ENCODE peak calls at places on chromosomes 11 and 22, in nine cellular contexts. D, O, A, C, G, E, B, M and H are unnamed samples.

GRCh38 chr22:37496651-37497599 is 10.7 kb upstream of the MFNG start:
- DNase-seq in D (no peak), O (no peak), A (no peak), C (no peak), G (no peak), E (no peak), B (no peak), M (no peak), H (no peak)

GRCh38 chr22:48257690-48258065 is 1495.2 kb downstream of the TBC1D22A start:
- DNase-seq in D (no peak), O (no peak), A (no peak), C (no peak), G (no peak), E (no peak), B (no peak), M (no peak), H (no peak)

GRCh38 chr11:44555031-44555800 is 10.2 kb upstream of the CD82 start:
- DNase-seq in D (no peak), O (no peak), A (no peak), C (no peak), G (no peak), E (no peak), B (no peak), M (no peak), H (no peak)

GRCh38 chr22:23080542-23081290 is 10.4 kb downstream of the GNAZ start:
- DNase-seq in D (no peak), O (no peak), A (no peak), C (no peak), G (no peak), E (peak), B (no peak), M (no peak), H (no peak)

GRCh38 chr11:71282581-71283351 is 30.4 kb upstream of the SHANK2 start:
- DNase-seq in D (no peak), O (no peak), A (no peak), C (no peak), G (no peak), E (no peak), B (no peak), M (no peak), H (no peak)

GRCh38 chr11:44695169-44695833 is 31.5 kb upstream of the TSPAN18 start:
- DNase-seq in D (no peak), O (no peak), A (no peak), C (no peak), G (no peak), E (no peak), B (no peak), M (no peak), H (no peak)

GRCh38 chr22:40156001-40156516 is 21.7 kb upstream of the TNRC6B start:
- DNase-seq in D (no peak), O (no peak), A (no peak), C (no peak), G (no peak), E (peak), B (no peak), M (peak), H (peak)

GRCh38 chr11:59429924-59430516 is 3.8 kb upstream of the OR5A2 start:
- DNase-seq in D (no peak), O (no peak), A (peak), C (peak), G (no peak), E (peak), B (no peak), M (peak), H (peak)

GRCh38 chr22:17678817-17679385 is 40.3 kb downstream of the BCL2L13 start:
- DNase-seq in D (no peak), O (no peak), A (no peak), C (no peak), G (no peak), E (no peak), B (no peak), M (no peak), H (no peak)

GRCh38 chr11:92141159-92141558 is 83.5 kb upstream of the FAT3 start:
- DNase-seq in D (no peak), O (no peak), A (no peak), C (no peak), G (no peak), E (no peak), B (no peak), M (no peak), H (no peak)

GRCh38 chr11:80727315-80727714 is 1286.5 kb upstream of the TENM4 start:
- DNase-seq in D (no peak), O (no peak), A (no peak), C (no peak), G (no peak), E (no peak), B (no peak), M (no peak), H (no peak)

GRCh38 chr11:73372371-73372993 is 3.7 kb upstream of the RELT start:
- DNase-seq in D (no peak), O (no peak), A (no peak), C (no peak), G (no peak), E (no peak), B (no peak), M (no peak), H (no peak)

GRCh38 chr22:17172172-17172833 is 13.2 kb upstream of the HDHD5 start:
- DNase-seq in D (peak), O (no peak), A (no peak), C (no peak), G (no peak), E (no peak), B (no peak), M (no peak), H (no peak)

GRCh38 chr22:43388420-43388851 is 23.4 kb upstream of the MPPED1 start:
- DNase-seq in D (peak), O (peak), A (peak), C (peak), G (peak), E (peak), B (peak), M (no peak), H (peak)

GRCh38 chr11:122874991-122875390 is 7.6 kb upstream of the JHY start:
- DNase-seq in D (no peak), O (no peak), A (no peak), C (no peak), G (no peak), E (no peak), B (no peak), M (no peak), H (no peak)

GRCh38 chr11:106156290-106156937 is 79.0 kb downstream of the AASDHPPT start:
- DNase-seq in D (no peak), O (no peak), A (no peak), C (no peak), G (no peak), E (peak), B (no peak), M (peak), H (peak)

GRCh38 chr11:128902515-128903066 is 11.4 kb downstream of the KCNJ5 start:
- DNase-seq in D (no peak), O (no peak), A (no peak), C (no peak), G (no peak), E (no peak), B (no peak), M (no peak), H (no peak)